ENCODE peak calls at places on chromosomes 16 and 17, in four cellular contexts. One of them, this sample, is unnamed.

GRCh38 chr16:77450790-77451487 is 16.1 kb upstream of the ADAMTS18 start:
- DNase-seq in PC-3: no peak
- DNase-seq in IMR-90: no peak
- DNase-seq in HepG2: no peak
- DNase-seq in this sample: no peak

GRCh38 chr17:1008008-1008761 is 11.3 kb downstream of the TIMM22 start:
- DNase-seq in IMR-90: no peak
- DNase-seq in HepG2: no peak
- DNase-seq in PC-3: no peak
- DNase-seq in this sample: no peak

GRCh38 chr17:66000216-66000615 is 191.7 kb downstream of the CEP112 start:
- DNase-seq in HepG2: no peak
- DNase-seq in IMR-90: no peak
- DNase-seq in PC-3: no peak
- DNase-seq in this sample: no peak

GRCh38 chr17:66461343-66461995 is 159.1 kb downstream of the PRKCA start:
- DNase-seq in PC-3: no peak
- DNase-seq in HepG2: no peak
- DNase-seq in IMR-90: no peak
- DNase-seq in this sample: no peak

GRCh38 chr17:15123593-15124590 is 141.2 kb downstream of the PMP22 start:
- DNase-seq in IMR-90: peak; percentile 76
- DNase-seq in PC-3: no peak
- DNase-seq in HepG2: no peak
- DNase-seq in this sample: peak; percentile 44

GRCh38 chr16:86241681-86242080 is 268.6 kb upstream of the FOXF1 start:
- DNase-seq in PC-3: no peak
- DNase-seq in IMR-90: no peak
- DNase-seq in HepG2: no peak
- DNase-seq in this sample: no peak

GRCh38 chr17:40063034-40063765 is 435 bp downstream of the THRA start:
- DNase-seq in PC-3: no peak
- DNase-seq in IMR-90: no peak
- DNase-seq in HepG2: peak; percentile 41
- DNase-seq in this sample: peak; percentile 93

GRCh38 chr17:33086878-33087277 is 95.2 kb downstream of the SPACA3 start:
- DNase-seq in HepG2: peak; percentile 14
- DNase-seq in PC-3: no peak
- DNase-seq in IMR-90: no peak
- DNase-seq in this sample: no peak

GRCh38 chr16:13552062-13552959 is 367.6 kb upstream of the ERCC4 start:
- DNase-seq in HepG2: no peak
- DNase-seq in IMR-90: no peak
- DNase-seq in PC-3: no peak
- DNase-seq in this sample: no peak

GRCh38 chr17:18028114-18028513 is 10.9 kb downstream of the ATPAF2 start:
- DNase-seq in HepG2: no peak
- DNase-seq in PC-3: no peak
- DNase-seq in IMR-90: no peak
- DNase-seq in this sample: no peak

GRCh38 chr17:8438441-8438840 is 2.8 kb downstream of the NDEL1 start:
- DNase-seq in PC-3: no peak
- DNase-seq in HepG2: no peak
- DNase-seq in IMR-90: no peak
- DNase-seq in this sample: no peak

GRCh38 chr16:9934723-9935508 is 247.3 kb downstream of the GRIN2A start:
- DNase-seq in HepG2: no peak
- DNase-seq in IMR-90: no peak
- DNase-seq in PC-3: no peak
- DNase-seq in this sample: no peak

DNA sequence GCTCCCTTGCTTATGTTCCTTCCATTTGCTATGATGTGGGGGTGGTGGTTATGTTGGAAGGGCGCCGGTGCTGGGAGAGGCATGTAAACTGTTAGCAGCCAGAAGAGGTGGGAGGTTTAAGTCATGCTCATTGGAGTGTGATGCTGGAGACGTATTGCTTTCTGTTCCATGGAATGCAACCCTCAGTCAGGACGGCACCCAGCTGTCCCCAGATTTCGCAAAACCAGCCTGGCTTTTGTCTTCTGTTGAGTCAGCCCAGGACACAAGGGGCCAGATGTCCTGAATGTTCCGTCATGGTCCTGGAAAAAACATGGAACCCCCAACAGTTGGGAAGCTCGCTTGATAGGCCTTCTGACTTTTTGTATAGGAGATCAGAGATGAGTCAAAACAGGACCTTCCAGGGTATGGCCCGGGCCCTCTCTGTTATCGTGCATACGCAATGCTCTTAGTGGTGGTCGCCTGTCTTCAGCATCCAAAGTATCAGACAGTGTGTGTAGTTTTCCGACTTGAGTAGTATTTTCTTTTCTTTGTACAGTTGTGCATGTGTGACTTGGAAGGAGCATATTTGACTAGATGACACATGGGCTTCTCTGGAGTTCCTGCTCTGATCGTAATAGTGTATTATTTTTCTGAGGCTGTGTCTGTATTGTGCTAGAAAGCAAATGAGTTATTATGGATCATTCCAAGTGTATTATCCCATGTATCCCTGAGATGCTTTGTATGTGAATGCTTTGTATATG is 201.9 kb downstream of the SNX29 start:
- DNase-seq in PC-3: no peak
- DNase-seq in HepG2: no peak
- DNase-seq in IMR-90: peak; percentile 83
- DNase-seq in this sample: no peak
- H3K4me3 ChIP-seq in PC-3: no peak overlapping the region
- H3K4me3 ChIP-seq in HepG2: no peak overlapping the region
- H3K4me3 ChIP-seq in IMR-90: no peak overlapping the region
- H3K4me3 ChIP-seq in this sample: no peak overlapping the region

GRCh38 chr16:30069575-30070462 is 4.3 kb downstream of the ALDOA start:
- DNase-seq in HepG2: no peak
- DNase-seq in PC-3: no peak
- DNase-seq in IMR-90: no peak
- DNase-seq in this sample: no peak

GRCh38 chr16:30067584-30067916 is 2.0 kb downstream of the ALDOA start:
- DNase-seq in IMR-90: no peak
- DNase-seq in HepG2: no peak
- DNase-seq in PC-3: no peak
- DNase-seq in this sample: no peak

GRCh38 chr16:30068333-30068732 is 2.8 kb downstream of the ALDOA start:
- DNase-seq in IMR-90: no peak
- DNase-seq in HepG2: no peak
- DNase-seq in PC-3: no peak
- DNase-seq in this sample: no peak

GRCh38 chr16:30068750-30069574 is 3.4 kb downstream of the ALDOA start:
- DNase-seq in HepG2: peak; percentile 54
- DNase-seq in IMR-90: no peak
- DNase-seq in PC-3: peak; percentile 29
- DNase-seq in this sample: peak; percentile 79

GRCh38 chr16:30070490-30070889 is 4.9 kb downstream of the ALDOA start:
- DNase-seq in IMR-90: no peak
- DNase-seq in HepG2: no peak
- DNase-seq in PC-3: no peak
- DNase-seq in this sample: no peak
- H3K9ac ChIP-seq in IMR-90: no peak overlapping the region
- H3K9ac ChIP-seq in HepG2: no peak overlapping the region
- H3K9ac ChIP-seq in PC-3: no peak overlapping the region
- H3K9ac ChIP-seq in this sample: no peak overlapping the region

DNA sequence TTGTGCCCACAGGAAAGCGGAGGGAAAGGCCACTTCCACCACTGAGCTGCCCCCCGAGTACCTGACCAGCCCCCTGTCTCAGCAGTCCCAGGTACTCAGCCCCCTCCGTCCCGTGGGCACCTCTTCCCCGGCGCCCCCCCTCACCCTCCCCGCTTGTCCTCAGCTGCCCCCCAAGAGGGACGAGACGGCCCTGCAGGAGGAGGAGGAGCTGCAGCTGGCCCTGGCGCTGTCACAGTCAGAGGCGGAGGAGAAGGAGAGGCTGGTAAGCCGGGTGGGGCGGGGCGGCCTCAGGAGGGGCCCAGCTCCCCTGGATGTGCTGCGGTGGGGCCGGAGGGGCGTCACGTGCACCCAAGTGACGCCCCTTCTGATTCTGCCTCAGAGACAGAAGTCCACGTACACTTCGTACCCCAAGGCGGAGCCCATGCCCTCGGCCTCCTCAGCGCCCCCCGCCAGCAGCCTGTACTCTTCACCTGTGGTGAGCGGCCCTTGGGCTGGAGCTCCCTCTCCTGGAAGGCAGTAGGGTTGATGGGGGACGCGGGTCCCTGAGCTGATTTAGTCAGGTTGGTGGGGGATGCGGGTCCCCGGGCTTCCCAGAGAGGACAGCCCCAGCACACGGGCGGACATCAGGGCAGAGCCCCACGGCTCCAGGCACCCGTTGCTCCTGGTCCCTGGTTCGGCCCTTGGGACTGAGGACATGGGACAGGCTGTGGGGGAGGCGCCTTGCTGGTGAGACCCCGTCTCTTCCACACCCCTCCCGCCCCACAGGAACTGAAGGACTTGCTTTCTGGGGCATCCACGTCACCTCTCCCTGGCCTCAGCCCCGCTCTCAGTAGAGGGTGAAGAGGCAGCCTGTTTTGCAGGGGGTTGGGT is 9.4 kb upstream of the MRPL12 start:
- DNase-seq in IMR-90: no peak
- DNase-seq in HepG2: no peak
- DNase-seq in PC-3: no peak
- DNase-seq in this sample: peak; percentile 83
- TF ChIP-seq CTCF in IMR-90: no peak
- TF ChIP-seq CTCF in HepG2: peak; percentile 48
- TF ChIP-seq CTCF in PC-3: peak; percentile 51
- TF ChIP-seq CTCF in this sample: peak; percentile 54

GRCh38 chr17:83090424-83091256 is 11.2 kb downstream of the METRNL start:
- DNase-seq in PC-3: no peak
- DNase-seq in IMR-90: no peak
- DNase-seq in HepG2: no peak
- DNase-seq in this sample: no peak

GRCh38 chr17:83092931-83093330 is 13.5 kb downstream of the METRNL start:
- DNase-seq in PC-3: no peak
- DNase-seq in IMR-90: no peak
- DNase-seq in HepG2: no peak
- DNase-seq in this sample: no peak

GRCh38 chr17:83091257-83092141 is 12.1 kb downstream of the METRNL start:
- DNase-seq in IMR-90: no peak
- DNase-seq in HepG2: peak; percentile 46
- DNase-seq in PC-3: peak; percentile 56
- DNase-seq in this sample: no peak

GRCh38 chr17:83093506-83093905 is 14.1 kb downstream of the METRNL start:
- DNase-seq in IMR-90: no peak
- DNase-seq in PC-3: no peak
- DNase-seq in HepG2: no peak
- DNase-seq in this sample: no peak

GRCh38 chr17:83092186-83092585 is 12.8 kb downstream of the METRNL start:
- DNase-seq in IMR-90: no peak
- DNase-seq in PC-3: no peak
- DNase-seq in HepG2: no peak
- DNase-seq in this sample: no peak
- H3K4me3 ChIP-seq in IMR-90: no peak overlapping the region
- H3K4me3 ChIP-seq in PC-3: no peak overlapping the region
- H3K4me3 ChIP-seq in HepG2: peak overlapping the region; percentile 20
- H3K4me3 ChIP-seq in this sample: no peak overlapping the region

DNA sequence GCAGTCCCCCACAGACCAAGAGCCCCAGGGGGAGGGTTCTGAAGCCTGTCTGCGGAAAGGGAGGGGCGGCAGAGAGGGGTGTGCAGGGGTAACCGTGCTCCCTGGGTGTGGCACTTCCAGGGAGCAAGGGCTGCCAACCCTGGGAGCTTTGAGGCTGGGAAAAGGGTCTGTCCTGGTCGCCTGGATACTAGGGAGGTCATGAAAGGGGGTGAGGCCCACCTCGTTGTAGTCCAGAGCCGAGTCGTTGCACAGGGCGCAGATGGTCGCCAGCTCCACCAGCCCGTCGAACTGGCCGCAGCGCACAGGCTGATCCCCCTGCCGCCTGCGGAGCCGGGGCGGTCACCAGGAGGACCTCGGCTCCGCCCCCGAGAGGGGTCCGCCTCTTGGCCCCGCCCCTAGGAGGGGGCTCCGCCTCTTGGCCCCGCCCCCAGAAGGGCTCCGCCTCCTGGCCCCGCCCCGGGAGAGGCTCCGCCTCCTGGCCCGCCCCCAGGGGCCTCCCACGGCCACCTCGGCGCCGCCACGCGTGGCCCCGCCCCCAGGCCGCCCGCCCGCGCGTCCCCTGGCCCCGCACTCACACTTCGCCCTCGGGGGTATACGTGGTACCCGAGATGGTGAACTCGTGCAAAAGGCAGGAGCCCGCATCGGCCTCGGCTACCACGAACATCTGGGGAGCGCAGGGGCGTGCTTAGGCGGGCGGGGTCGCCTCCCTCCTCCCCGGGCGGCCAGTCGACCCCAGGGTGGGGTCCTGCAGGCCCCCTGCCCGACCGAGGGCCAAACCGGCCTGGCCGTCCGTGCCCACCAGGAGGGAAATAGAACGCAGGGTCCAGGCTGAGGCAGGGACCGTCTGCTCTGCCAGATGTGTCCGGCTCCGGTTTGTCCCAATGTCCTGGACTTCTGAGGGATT is 19.5 kb downstream of the ATP2A3 start:
- DNase-seq in HepG2: no peak
- DNase-seq in IMR-90: peak; percentile 26
- DNase-seq in PC-3: no peak
- DNase-seq in this sample: peak; percentile 98
- H3K9ac ChIP-seq in HepG2: no peak overlapping the region
- H3K9ac ChIP-seq in IMR-90: peak overlapping the region; percentile 46
- H3K9ac ChIP-seq in PC-3: no peak overlapping the region
- H3K9ac ChIP-seq in this sample: no peak overlapping the region

DNA sequence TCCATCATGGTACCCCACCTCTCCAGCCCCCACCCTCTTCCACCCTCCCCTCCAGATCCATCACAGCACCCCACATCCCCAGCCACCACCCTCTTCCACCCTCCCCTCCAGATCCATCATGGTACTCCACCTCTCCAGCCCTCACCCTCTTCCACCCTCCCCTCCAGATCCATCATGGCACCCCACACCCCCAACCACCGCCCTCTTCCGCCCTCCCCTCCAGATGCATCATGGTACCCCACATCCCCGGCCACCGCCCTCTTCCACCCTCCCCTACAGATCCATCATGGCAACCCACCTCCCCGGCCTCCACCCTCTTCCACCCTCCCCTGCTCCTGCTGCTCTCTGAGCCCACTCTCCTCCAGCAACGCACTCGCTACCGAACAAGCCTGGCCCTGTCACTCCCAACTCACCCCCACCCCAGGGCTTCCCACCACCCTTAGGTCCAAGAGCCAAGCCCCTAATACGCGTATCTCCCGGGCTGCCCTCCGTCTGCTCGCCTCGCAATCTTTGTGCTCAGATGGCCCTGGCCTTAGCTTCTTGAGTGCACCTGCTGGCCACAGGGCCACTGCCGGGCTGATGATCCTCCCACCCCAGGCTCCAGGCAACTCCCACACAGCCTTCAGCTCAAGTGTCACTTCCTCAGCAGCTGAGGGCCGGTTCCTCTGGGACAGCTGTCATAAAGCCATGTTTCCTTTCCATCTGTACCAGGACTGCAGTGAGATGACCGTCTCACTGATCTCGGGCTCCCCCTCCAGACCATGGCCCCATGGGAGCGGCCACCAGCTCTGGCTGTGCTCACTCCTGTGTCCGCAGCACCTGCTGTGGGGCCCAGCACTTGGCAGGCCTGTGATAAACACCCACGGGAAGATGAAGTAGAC is 25.5 kb downstream of the KDM8 start:
- DNase-seq in HepG2: no peak
- DNase-seq in IMR-90: no peak
- DNase-seq in PC-3: no peak
- DNase-seq in this sample: no peak
- TF ChIP-seq CTCF in HepG2: no peak
- TF ChIP-seq CTCF in IMR-90: no peak
- TF ChIP-seq CTCF in PC-3: no peak
- TF ChIP-seq CTCF in this sample: no peak

GRCh38 chr16:84369938-84370627 is 1.7 kb downstream of the ATP2C2 start:
- DNase-seq in PC-3: peak; percentile 69
- DNase-seq in HepG2: no peak
- DNase-seq in IMR-90: no peak
- DNase-seq in this sample: no peak
- H3K4me3 ChIP-seq in PC-3: peak overlapping the region; percentile 94
- H3K4me3 ChIP-seq in HepG2: no peak overlapping the region
- H3K4me3 ChIP-seq in IMR-90: no peak overlapping the region
- H3K4me3 ChIP-seq in this sample: no peak overlapping the region

This sample was measured in endodermal cell.